ENCODE peak calls at places on chromosome X, in four cellular contexts. One of them, this sample, is unnamed.

GRCh38 chrX:144819406-144819805 is 427.9 kb upstream of the SPANXN1 start:
- DNase-seq in AG10803: no peak
- DNase-seq in endothelial cell: no peak
- DNase-seq in B cell: no peak
- DNase-seq in this sample: no peak

GRCh38 chrX:133335027-133335426 is 80.3 kb downstream of the GPC4 start:
- DNase-seq in B cell: no peak
- DNase-seq in endothelial cell: peak
- DNase-seq in AG10803: peak
- DNase-seq in this sample: no peak

GRCh38 chrX:153537526-153538295 is 20.3 kb downstream of the ATP2B3 start:
- DNase-seq in AG10803: no peak
- DNase-seq in endothelial cell: no peak
- DNase-seq in B cell: no peak
- DNase-seq in this sample: no peak

GRCh38 chrX:135383249-135383648 is 38.5 kb upstream of the SMIM10L2A start:
- DNase-seq in AG10803: no peak
- DNase-seq in B cell: no peak
- DNase-seq in endothelial cell: no peak
- DNase-seq in this sample: no peak

GRCh38 chrX:144732588-144732987 is 514.7 kb upstream of the SPANXN1 start:
- DNase-seq in B cell: no peak
- DNase-seq in AG10803: peak
- DNase-seq in endothelial cell: no peak
- DNase-seq in this sample: no peak

GRCh38 chrX:124085063-124085462 is 123.6 kb downstream of the STAG2 start:
- DNase-seq in endothelial cell: no peak
- DNase-seq in B cell: no peak
- DNase-seq in AG10803: no peak
- DNase-seq in this sample: no peak

GRCh38 chrX:68945603-68946228 is 116.9 kb downstream of the EFNB1 start:
- DNase-seq in endothelial cell: peak
- DNase-seq in B cell: no peak
- DNase-seq in AG10803: peak
- DNase-seq in this sample: no peak

GRCh38 chrX:75151828-75152592 is 4.1 kb downstream of the ABCB7 start:
- DNase-seq in endothelial cell: no peak
- DNase-seq in B cell: no peak
- DNase-seq in AG10803: peak
- DNase-seq in this sample: no peak

GRCh38 chrX:147902270-147902669 is 9.4 kb upstream of the FMR1 start:
- DNase-seq in endothelial cell: no peak
- DNase-seq in B cell: no peak
- DNase-seq in AG10803: no peak
- DNase-seq in this sample: no peak

GRCh38 chrX:138711399-138712347 is at the start of gene FGF13:
- DNase-seq in B cell: no peak
- DNase-seq in endothelial cell: peak
- DNase-seq in AG10803: no peak
- DNase-seq in this sample: no peak

GRCh38 chrX:32448945-32449344 is 762.4 kb downstream of the DMD start:
- DNase-seq in B cell: no peak
- DNase-seq in AG10803: no peak
- DNase-seq in endothelial cell: no peak
- DNase-seq in this sample: no peak

GRCh38 chrX:107675823-107676555 is 47.7 kb downstream of the PRPS1 start:
- DNase-seq in AG10803: peak
- DNase-seq in endothelial cell: no peak
- DNase-seq in B cell: no peak
- DNase-seq in this sample: no peak

GRCh38 chrX:2690856-2691542 is at the start of gene CD99:
- DNase-seq in endothelial cell: peak
- DNase-seq in AG10803: peak
- DNase-seq in B cell: peak
- DNase-seq in this sample: peak

GRCh38 chrX:21490341-21490740 is 116.1 kb downstream of the CNKSR2 start:
- DNase-seq in AG10803: no peak
- DNase-seq in B cell: no peak
- DNase-seq in endothelial cell: no peak
- DNase-seq in this sample: no peak

GRCh38 chrX:136708348-136708747 is 60.4 kb downstream of the CD40LG start:
- DNase-seq in AG10803: no peak
- DNase-seq in B cell: no peak
- DNase-seq in endothelial cell: no peak
- DNase-seq in this sample: no peak

GRCh38 chrX:16822723-16823122 is 36.5 kb downstream of the TXLNG start:
- DNase-seq in AG10803: peak
- DNase-seq in endothelial cell: no peak
- DNase-seq in B cell: no peak
- DNase-seq in this sample: no peak

GRCh38 chrX:43474321-43474720 is 181.8 kb upstream of the MAOA start:
- DNase-seq in endothelial cell: no peak
- DNase-seq in B cell: no peak
- DNase-seq in AG10803: no peak
- DNase-seq in this sample: no peak

GRCh38 chrX:136260801-136261200 is 9.6 kb upstream of the MAP7D3 start:
- DNase-seq in B cell: no peak
- DNase-seq in AG10803: peak
- DNase-seq in endothelial cell: no peak
- DNase-seq in this sample: no peak

GRCh38 chrX:1026263-1027015 is 186.0 kb downstream of the CRLF2 start:
- DNase-seq in B cell: peak
- DNase-seq in AG10803: no peak
- DNase-seq in endothelial cell: no peak
- DNase-seq in this sample: no peak

GRCh38 chrX:21932277-21932996 is 8.1 kb upstream of the SMS start:
- DNase-seq in AG10803: peak
- DNase-seq in endothelial cell: no peak
- DNase-seq in B cell: no peak
- DNase-seq in this sample: no peak

GRCh38 chrX:138929905-138930304 is 218.4 kb upstream of the FGF13 start:
- DNase-seq in endothelial cell: no peak
- DNase-seq in B cell: no peak
- DNase-seq in AG10803: no peak
- DNase-seq in this sample: no peak

GRCh38 chrX:85828771-85829170 is 218.6 kb downstream of the CHM start:
- DNase-seq in AG10803: no peak
- DNase-seq in endothelial cell: no peak
- DNase-seq in B cell: no peak
- DNase-seq in this sample: no peak

GRCh38 chrX:69226459-69227158 is 61.4 kb upstream of the PJA1 start:
- DNase-seq in endothelial cell: no peak
- DNase-seq in AG10803: no peak
- DNase-seq in B cell: no peak
- DNase-seq in this sample: no peak

GRCh38 chrX:150361070-150361776 is 1.9 kb upstream of the MAMLD1 start:
- DNase-seq in B cell: no peak
- DNase-seq in endothelial cell: peak
- DNase-seq in AG10803: no peak
- DNase-seq in this sample: no peak

GRCh38 chrX:104270916-104271512 is 16.3 kb upstream of the ESX1 start:
- DNase-seq in endothelial cell: peak
- DNase-seq in B cell: no peak
- DNase-seq in AG10803: peak
- DNase-seq in this sample: no peak

GRCh38 chrX:19840899-19841648 is 46.3 kb downstream of the SH3KBP1 start:
- DNase-seq in endothelial cell: no peak
- DNase-seq in AG10803: no peak
- DNase-seq in B cell: no peak
- DNase-seq in this sample: no peak

GRCh38 chrX:15815779-15816452 is 25.6 kb downstream of the ZRSR2 start:
- DNase-seq in B cell: no peak
- DNase-seq in AG10803: peak
- DNase-seq in endothelial cell: peak
- DNase-seq in this sample: peak

GRCh38 chrX:100411802-100412333 is 1.8 kb upstream of the PCDH19 start:
- DNase-seq in endothelial cell: no peak
- DNase-seq in AG10803: no peak
- DNase-seq in B cell: no peak
- DNase-seq in this sample: no peak

GRCh38 chrX:47166126-47166525 is 21.1 kb downstream of the RBM10 start:
- DNase-seq in B cell: no peak
- DNase-seq in AG10803: peak
- DNase-seq in endothelial cell: no peak
- DNase-seq in this sample: no peak

GRCh38 chrX:581717-582116 is 48.9 kb upstream of the SHOX start:
- DNase-seq in B cell: no peak
- DNase-seq in AG10803: no peak
- DNase-seq in endothelial cell: no peak
- DNase-seq in this sample: no peak

GRCh38 chrX:15151267-15152196 is 118.4 kb downstream of the ASB9 start:
- DNase-seq in AG10803: no peak
- DNase-seq in B cell: no peak
- DNase-seq in endothelial cell: no peak
- DNase-seq in this sample: no peak

GRCh38 chrX:56802921-56803848 is 74.1 kb downstream of the NBDY start:
- DNase-seq in endothelial cell: peak
- DNase-seq in AG10803: peak
- DNase-seq in B cell: peak
- DNase-seq in this sample: no peak

GRCh38 chrX:51614353-51614752 is 4.4 kb downstream of the CENPVL3 start:
- DNase-seq in endothelial cell: no peak
- DNase-seq in AG10803: peak
- DNase-seq in B cell: peak
- DNase-seq in this sample: no peak

GRCh38 chrX:11665144-11666040 is at the start of gene ARHGAP6:
- DNase-seq in B cell: peak
- DNase-seq in AG10803: peak
- DNase-seq in endothelial cell: peak
- DNase-seq in this sample: no peak

GRCh38 chrX:31215277-31215815 is 143.5 kb upstream of the FTHL17 start:
- DNase-seq in B cell: no peak
- DNase-seq in endothelial cell: no peak
- DNase-seq in AG10803: no peak
- DNase-seq in this sample: no peak

GRCh38 chrX:30504309-30504708 is 73.3 kb downstream of the TASL start:
- DNase-seq in endothelial cell: no peak
- DNase-seq in B cell: no peak
- DNase-seq in AG10803: peak
- DNase-seq in this sample: no peak

DNA sequence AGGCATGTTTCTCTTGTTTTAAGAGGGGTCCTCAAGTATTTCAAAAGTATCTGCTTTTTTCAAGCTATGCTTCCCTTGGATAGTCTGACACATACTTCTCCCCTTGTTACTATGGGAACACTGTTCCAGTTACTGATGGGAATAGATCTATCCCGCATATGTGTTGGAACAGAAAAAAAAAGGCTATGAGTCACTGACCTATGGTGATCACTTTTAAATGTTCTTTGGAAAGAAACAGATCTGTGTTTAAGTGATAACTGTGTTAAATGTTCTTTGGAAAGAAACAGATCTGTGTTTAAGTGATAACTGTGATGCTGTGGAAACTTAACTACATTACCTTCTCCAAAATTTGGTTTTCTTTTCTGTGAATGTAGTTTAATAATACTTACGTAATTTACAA is 303.2 kb downstream of the TEX13C start:
- DNase-seq in endothelial cell: no peak
- DNase-seq in B cell: no peak
- DNase-seq in AG10803: no peak
- DNase-seq in this sample: no peak
- TF ChIP-seq CTCF in endothelial cell: no peak
- TF ChIP-seq CTCF in B cell: no peak
- TF ChIP-seq CTCF in AG10803: no peak
- TF ChIP-seq CTCF in this sample: no peak

DNA sequence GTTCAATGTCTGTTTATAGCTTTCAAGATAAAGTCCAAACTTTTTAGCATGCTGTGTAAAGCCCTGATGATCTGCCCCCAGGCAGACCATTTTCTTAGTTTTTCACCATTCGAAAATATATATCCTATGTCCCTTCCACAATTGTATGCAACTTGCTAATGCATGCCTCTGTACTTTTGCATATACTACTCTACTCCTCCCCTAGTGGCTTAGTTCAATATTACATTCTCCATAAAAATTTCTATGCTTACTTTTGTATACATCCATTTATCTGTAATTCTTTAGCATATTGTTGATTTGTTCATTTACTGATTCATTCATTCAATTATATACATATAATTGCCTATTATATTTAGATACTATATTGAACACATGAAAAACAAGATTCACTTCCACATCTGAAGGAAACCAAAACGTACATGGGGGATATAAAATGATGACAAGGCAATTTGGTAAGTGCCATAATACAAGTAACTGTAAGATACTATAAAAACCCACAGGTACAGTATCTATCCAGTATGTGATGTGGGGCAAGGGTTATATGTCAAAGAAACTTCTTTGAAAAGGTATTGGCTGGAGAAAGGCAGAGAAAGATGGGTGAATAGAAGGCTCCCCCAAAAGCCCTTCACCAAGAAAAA is 902.5 kb downstream of the FAM133A start:
- DNase-seq in AG10803: no peak
- DNase-seq in B cell: no peak
- DNase-seq in endothelial cell: no peak
- DNase-seq in this sample: no peak
- TF ChIP-seq CTCF in AG10803: no peak
- TF ChIP-seq CTCF in B cell: no peak
- TF ChIP-seq CTCF in endothelial cell: no peak
- TF ChIP-seq CTCF in this sample: peak

GRCh38 chrX:140038842-140039241 is 73.5 kb upstream of the CXorf66 start:
- DNase-seq in endothelial cell: no peak
- DNase-seq in B cell: no peak
- DNase-seq in AG10803: no peak
- DNase-seq in this sample: no peak

GRCh38 chrX:140040397-140040796 is 75.1 kb upstream of the CXorf66 start:
- DNase-seq in AG10803: peak
- DNase-seq in endothelial cell: no peak
- DNase-seq in B cell: no peak
- DNase-seq in this sample: no peak

GRCh38 chrX:140034916-140035315 is 69.6 kb upstream of the CXorf66 start:
- DNase-seq in endothelial cell: no peak
- DNase-seq in B cell: no peak
- DNase-seq in AG10803: no peak
- DNase-seq in this sample: no peak
- TF ChIP-seq CTCF in endothelial cell: peak
- TF ChIP-seq CTCF in B cell: no peak
- TF ChIP-seq CTCF in AG10803: peak
- TF ChIP-seq CTCF in this sample: peak

DNA sequence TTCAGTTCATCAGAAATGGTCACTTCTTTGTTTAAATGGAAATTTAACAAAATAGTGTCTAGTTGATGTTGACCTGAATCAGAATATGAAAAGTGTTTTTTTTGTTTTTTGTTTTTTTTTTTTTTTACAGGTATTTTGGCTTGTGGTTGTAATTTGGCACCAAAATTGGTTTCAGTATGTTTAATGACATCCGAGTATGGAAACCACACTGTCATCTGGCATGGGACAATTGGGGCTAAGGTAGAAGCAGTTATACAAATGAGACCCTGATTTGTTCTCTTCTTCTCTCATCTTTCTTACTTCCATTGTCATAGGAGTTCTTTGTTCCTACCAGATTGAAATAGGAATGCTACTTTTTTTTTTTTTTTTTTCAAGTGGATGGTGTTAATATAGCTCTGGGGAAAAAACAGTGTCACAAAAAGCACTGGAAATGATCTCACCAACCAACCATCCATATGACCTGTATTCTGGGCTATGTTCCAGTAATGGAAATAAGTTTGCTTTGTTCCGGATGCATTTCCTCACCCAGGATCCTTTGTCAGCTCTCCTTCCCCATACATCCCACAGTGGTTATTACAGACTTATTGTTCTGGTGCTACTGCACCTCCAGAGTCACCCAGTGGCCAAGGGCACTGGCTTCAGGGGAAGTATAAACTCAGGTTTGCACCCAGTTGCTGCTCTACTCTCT is 95.8 kb downstream of the ATXN3L start:
- DNase-seq in endothelial cell: no peak
- DNase-seq in B cell: no peak
- DNase-seq in AG10803: peak
- DNase-seq in this sample: no peak
- TF ChIP-seq CTCF in endothelial cell: no peak
- TF ChIP-seq CTCF in B cell: no peak
- TF ChIP-seq CTCF in AG10803: no peak
- TF ChIP-seq CTCF in this sample: no peak

This sample was measured in GM12864.